ENCODE peak calls at places on chromosomes 16 and 17, in eight cellular contexts. M is Panc1, Y is ovary, Z is PC-3, U is BJ, Q is fibroblast of mammary gland, J is colonic mucosa, B is heart right ventricle. W is an unnamed sample.

GRCh38 chr16:68893710-68894705 is 50.7 kb downstream of the TANGO6 start:
- DNase-seq in J (no peak), M (no peak), Q (peak), B (peak), Y (no peak), Z (peak), U (no peak), W (no peak)

GRCh38 chr17:55567240-55568216 is 56.3 kb upstream of the SMIM36 start:
- DNase-seq in M (no peak), U (no peak), Y (peak), J (no peak), Z (no peak), B (peak), Q (peak), W (no peak)

GRCh38 chr16:86353185-86353584 is 157.1 kb upstream of the FOXF1 start:
- DNase-seq in B (no peak), M (no peak), Z (no peak), Y (no peak), J (no peak), U (no peak), Q (peak), W (no peak)

GRCh38 chr17:13428611-13429042 is 173.1 kb downstream of the HS3ST3A1 start:
- DNase-seq in M (no peak), Y (no peak), Q (peak), B (no peak), J (no peak), U (peak), Z (no peak), W (no peak)

GRCh38 chr17:7262192-7263070 is at the start of gene CLDN7:
- DNase-seq in M (no peak), B (no peak), Y (no peak), U (no peak), J (peak), Q (no peak), Z (peak), W (no peak)

GRCh38 chr17:18219016-18219415 is 6.4 kb upstream of the LLGL1 start:
- DNase-seq in Z (no peak), M (no peak), U (no peak), B (peak), Y (peak), J (no peak), Q (peak), W (no peak)

GRCh38 chr17:61307905-61308886 is 91.4 kb upstream of the TBX2 start:
- DNase-seq in Z (peak), J (no peak), B (no peak), M (no peak), U (peak), Y (no peak), Q (peak), W (no peak)

GRCh38 chr17:55577011-55577586 is 65.8 kb upstream of the SMIM36 start:
- DNase-seq in B (peak), Z (peak), Q (peak), M (no peak), U (peak), J (peak), Y (peak), W (no peak)

GRCh38 chr17:74288785-74289184 is 14.8 kb downstream of the DNAI2 start:
- DNase-seq in B (no peak), Q (no peak), J (no peak), U (no peak), Y (no peak), Z (peak), M (no peak), W (no peak)

GRCh38 chr17:40309938-40310510 is 1.0 kb downstream of the RARA start:
- DNase-seq in B (no peak), Y (peak), Q (no peak), Z (peak), J (peak), U (no peak), M (no peak), W (no peak)

GRCh38 chr16:80526418-80527061 is 14.3 kb upstream of the DYNLRB2 start:
- DNase-seq in Q (peak), M (no peak), Z (peak), J (peak), Y (peak), B (no peak), U (peak), W (peak)

GRCh38 chr17:2049333-2050245 is 5.3 kb upstream of the HIC1 start:
- DNase-seq in B (peak), Z (peak), U (no peak), Q (peak), Y (peak), M (no peak), J (peak), W (peak)

GRCh38 chr17:6856054-6856453 is 24.5 kb upstream of the TEKT1 start:
- DNase-seq in Z (no peak), J (no peak), B (no peak), M (no peak), U (no peak), Q (no peak), Y (no peak), W (peak)

GRCh38 chr16:53768167-53768566 is 64.2 kb downstream of the FTO start:
- DNase-seq in Q (peak), U (no peak), Z (peak), B (no peak), M (no peak), J (no peak), Y (no peak), W (no peak)

GRCh38 chr17:43338886-43339516 is 59.8 kb upstream of the ARL4D start:
- DNase-seq in Y (no peak), U (no peak), Q (peak), J (peak), Z (peak), M (no peak), B (peak), W (peak)

GRCh38 chr17:55200904-55201608 is 63.7 kb upstream of the HLF start:
- DNase-seq in B (no peak), M (no peak), Y (no peak), U (no peak), Z (no peak), Q (no peak), J (no peak), W (no peak)

GRCh38 chr17:64216030-64216384 is 47.1 kb downstream of the TEX2 start:
- DNase-seq in U (peak), Z (no peak), B (no peak), J (no peak), Q (peak), M (no peak), Y (no peak), W (no peak)

GRCh38 chr17:66304304-66305174 is 2.1 kb downstream of the PRKCA start:
- DNase-seq in U (no peak), Q (no peak), Y (no peak), M (no peak), Z (peak), J (peak), B (no peak), W (no peak)

GRCh38 chr17:21500064-21500463 is 123.9 kb downstream of the KCNJ12 start:
- DNase-seq in Y (no peak), J (no peak), Z (no peak), Q (no peak), M (no peak), U (no peak), B (no peak), W (no peak)

GRCh38 chr17:10806863-10807262 is 3.0 kb upstream of the TMEM238L start:
- DNase-seq in Z (no peak), M (no peak), U (no peak), B (no peak), J (no peak), Q (no peak), Y (no peak), W (no peak)

GRCh38 chr17:50564916-50565315 is 4.4 kb downstream of the CACNA1G start:
- DNase-seq in Z (no peak), Y (peak), M (no peak), U (no peak), B (peak), Q (peak), J (peak), W (no peak)

GRCh38 chr16:54493594-54493993 is 207.0 kb upstream of the IRX3 start:
- DNase-seq in B (no peak), Y (no peak), Z (no peak), Q (peak), M (no peak), U (no peak), J (no peak), W (no peak)

GRCh38 chr17:19905514-19905913 is 37.8 kb upstream of the ULK2 start:
- DNase-seq in Z (no peak), U (no peak), Q (no peak), B (no peak), M (no peak), J (no peak), Y (no peak), W (no peak)

GRCh38 chr16:17211797-17212196 is 259.0 kb downstream of the XYLT1 start:
- DNase-seq in Y (no peak), J (no peak), U (no peak), Q (peak), Z (no peak), M (no peak), B (no peak), W (peak)
- TF ChIP-seq CTCF in Y (no peak), J (no peak), U (peak), Q (peak), Z (no peak), M (peak), B (peak), W (peak)

GRCh38 chr17:49469831-49470568 is 25.1 kb upstream of the NGFR start:
- DNase-seq in Y (peak), U (no peak), B (peak), J (peak), Q (peak), M (no peak), Z (no peak), W (no peak)
- H3K4me3 ChIP-seq in Y (no peak), U (no peak), B (peak), J (no peak), Q (no peak), M (no peak), Z (no peak), W (no peak)

GRCh38 chr16:84986102-84986501 is 25.2 kb downstream of the ZDHHC7 start:
- DNase-seq in M (no peak), J (no peak), Y (no peak), Z (no peak), B (no peak), Q (no peak), U (no peak), W (no peak)

GRCh38 chr16:84983308-84983707 is 28.0 kb downstream of the ZDHHC7 start:
- DNase-seq in Y (no peak), B (no peak), Q (no peak), Z (no peak), M (no peak), U (no peak), J (no peak), W (no peak)

GRCh38 chr16:84985079-84986065 is 26.0 kb downstream of the ZDHHC7 start:
- DNase-seq in B (no peak), Y (no peak), U (peak), Z (peak), J (no peak), M (no peak), Q (peak), W (no peak)

GRCh38 chr16:84979516-84979915 is 31.8 kb downstream of the ZDHHC7 start:
- DNase-seq in Q (peak), Z (peak), B (no peak), Y (no peak), U (no peak), J (no peak), M (no peak), W (no peak)

DNA sequence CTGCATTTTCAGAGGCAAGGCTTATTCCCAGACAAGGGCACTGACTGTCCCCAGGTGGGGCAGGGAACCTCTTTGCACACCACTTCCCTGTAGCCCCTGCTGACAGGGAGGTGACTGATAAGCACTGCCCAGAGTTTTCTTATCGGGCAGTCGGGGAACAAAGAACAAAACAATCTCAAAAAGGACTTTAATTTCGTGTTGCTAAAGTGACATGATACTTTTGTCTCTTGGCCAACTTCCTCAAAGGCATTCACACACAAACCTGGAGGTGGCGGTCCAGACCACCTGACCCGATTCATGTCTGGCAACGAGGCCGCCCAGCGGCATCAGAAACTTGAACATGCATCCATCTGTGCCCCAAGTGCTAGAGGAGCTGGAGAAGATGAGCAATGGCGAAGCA is 28.9 kb downstream of the ZDHHC7 start:
- DNase-seq in M (no peak), B (no peak), J (peak), Z (no peak), Q (no peak), Y (no peak), U (no peak), W (no peak)
- TF ChIP-seq CTCF in M (no peak), B (peak), J (peak), Z (no peak), Q (no peak), Y (no peak), U (no peak), W (peak)

DNA sequence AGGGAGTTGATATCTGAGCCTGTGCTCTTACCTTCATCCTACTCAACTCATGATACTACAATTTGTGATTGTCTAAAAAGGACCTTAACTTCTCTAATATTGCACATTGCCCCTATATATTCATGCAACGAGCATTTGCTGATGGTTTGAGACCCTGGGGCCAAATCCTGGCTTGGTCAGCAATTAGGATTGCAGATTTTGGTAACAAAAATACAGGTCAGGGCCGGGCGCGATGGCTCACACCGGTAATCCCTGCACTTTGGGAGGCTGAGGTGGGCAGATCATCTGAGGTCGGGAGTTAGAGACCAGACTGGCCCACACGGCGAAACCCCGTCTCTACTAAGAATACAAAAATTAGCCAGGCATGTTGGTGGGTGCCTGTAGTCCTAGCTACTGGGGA is 35.4 kb upstream of the HAPSTR1 start:
- DNase-seq in M (no peak), Y (no peak), B (no peak), Z (no peak), Q (no peak), J (no peak), U (no peak), W (no peak)
- H3K4me3 ChIP-seq in M (no peak), Y (no peak), B (no peak), Z (no peak), Q (no peak), J (no peak), U (no peak), W (no peak)

GRCh38 chr17:17109231-17109630 is 67.0 kb downstream of the MPRIP start:
- DNase-seq in J (peak), Z (no peak), Q (no peak), U (no peak), Y (no peak), B (no peak), M (no peak), W (peak)
- TF ChIP-seq CTCF in J (peak), Z (no peak), Q (no peak), U (no peak), Y (no peak), B (peak), M (no peak), W (peak)

GRCh38 chr16:13956635-13957196 is 36.8 kb downstream of the ERCC4 start:
- DNase-seq in J (no peak), Y (no peak), B (no peak), Q (no peak), Z (no peak), U (no peak), M (peak), W (no peak)
- H3K4me3 ChIP-seq in J (no peak), Y (peak), B (peak), Q (peak), Z (peak), U (peak), M (peak), W (no peak)

GRCh38 chr17:81429813-81430510 is 34.7 kb downstream of the BAHCC1 start:
- DNase-seq in B (peak), Y (peak), Z (no peak), Q (peak), U (no peak), M (no peak), J (no peak), W (no peak)
- TF ChIP-seq CTCF in B (peak), Y (no peak), Z (no peak), Q (no peak), U (no peak), M (no peak), J (no peak), W (peak)

DNA sequence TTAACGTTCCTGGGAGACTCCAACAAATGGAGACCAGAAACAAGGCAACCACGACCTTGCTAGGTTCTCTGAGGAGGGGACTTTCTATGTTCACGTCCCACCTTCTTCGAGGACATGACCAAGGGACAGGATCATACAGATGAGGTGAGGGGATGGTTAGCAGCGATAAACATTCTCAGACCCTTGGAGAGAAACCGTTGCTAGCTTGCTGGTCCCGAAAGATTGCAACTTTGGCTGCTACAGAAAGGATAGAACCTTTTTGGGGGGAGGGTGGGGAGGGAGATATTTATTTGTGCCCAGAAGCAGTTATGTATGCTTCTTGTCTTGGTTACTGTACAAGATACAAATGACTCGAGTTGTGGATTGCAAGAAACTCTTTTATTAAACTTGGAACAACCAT is 35.3 kb upstream of the KCNJ2 start:
- DNase-seq in M (no peak), J (no peak), Z (no peak), Q (no peak), B (no peak), U (no peak), Y (no peak), W (no peak)
- H3K4me3 ChIP-seq in M (no peak), J (no peak), Z (no peak), Q (no peak), B (no peak), U (no peak), Y (no peak), W (no peak)

DNA sequence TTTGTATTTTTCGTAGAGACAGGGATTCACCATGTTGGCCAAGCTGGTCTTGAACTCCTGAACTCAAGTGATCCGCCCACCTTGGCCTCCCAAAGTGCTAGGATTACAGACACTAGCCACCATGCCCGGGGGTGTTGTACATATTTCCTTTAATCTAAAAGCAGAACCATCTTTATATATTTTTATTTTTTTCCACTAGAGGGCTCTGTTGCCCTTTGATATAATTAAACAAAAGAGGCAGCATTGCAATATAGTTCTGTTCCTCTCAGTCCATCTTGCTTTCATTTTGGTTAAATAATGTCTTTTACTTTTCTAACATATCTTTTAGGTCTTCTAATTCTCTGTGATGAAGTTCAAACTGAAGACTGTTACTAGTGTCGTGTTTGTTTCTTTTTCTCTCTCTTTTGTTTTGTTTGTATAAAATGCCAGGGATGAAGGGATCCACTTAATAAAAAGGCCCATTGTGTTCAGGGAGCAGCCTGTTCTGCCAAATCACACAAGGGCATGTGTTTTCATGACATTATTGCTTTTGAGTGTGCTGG is 23.4 kb downstream of the WWOX start:
- DNase-seq in Y (peak), J (no peak), Z (peak), U (no peak), M (peak), Q (peak), B (no peak), W (peak)
- TF ChIP-seq CTCF in Y (peak), J (peak), Z (peak), U (peak), M (peak), Q (peak), B (peak), W (peak)

GRCh38 chr16:83809092-83809491 is 1.3 kb downstream of the HSBP1 start:
- DNase-seq in Q (no peak), Y (no peak), M (no peak), Z (no peak), U (no peak), B (no peak), J (no peak), W (no peak)
- H3K4me3 ChIP-seq in Q (peak), Y (peak), M (peak), Z (peak), U (peak), B (peak), J (peak), W (peak)

W was measured in OCI-LY7.